ENCODE peak calls at places on chromosome 5, in nine cellular contexts. V is foreskin fibroblast; J is MG63; G is stomach; W is psoas muscle; O is IMR-90; R is naive thymus-derived CD4-positive, alpha-beta T cell; H is mucosa of descending colon; C is neuronal stem cell. U is an unnamed sample.

GRCh38 chr5:100273846-100274580 is 261.2 kb upstream of the FAM174A start:
- DNase-seq in R (no peak), W (no peak), J (no peak), O (no peak), V (no peak), G (no peak), H (no peak), C (no peak), U (no peak)

GRCh38 chr5:11619339-11620028 is 284.8 kb downstream of the CTNND2 start:
- DNase-seq in O (no peak), V (no peak), W (no peak), J (no peak), C (no peak), H (no peak), G (no peak), R (no peak), U (no peak)

GRCh38 chr5:74252033-74252430 is 388.5 kb downstream of the ENC1 start:
- DNase-seq in V (no peak), O (no peak), W (peak), G (no peak), R (no peak), C (no peak), J (no peak), H (no peak), U (no peak)

GRCh38 chr5:50984628-50985027 is 318.2 kb downstream of the PARP8 start:
- DNase-seq in H (no peak), O (no peak), C (no peak), W (no peak), G (no peak), V (no peak), J (no peak), R (no peak), U (no peak)

GRCh38 chr5:135245521-135246499 is 153.2 kb downstream of the MACROH2A1 start:
- DNase-seq in H (no peak), C (no peak), W (no peak), O (peak), J (peak), R (no peak), G (peak), V (peak), U (no peak)

GRCh38 chr5:42944989-42945388 is 95.1 kb downstream of the ANXA2R start:
- DNase-seq in V (peak), J (peak), R (no peak), O (peak), H (no peak), G (no peak), W (no peak), C (no peak), U (no peak)

GRCh38 chr5:136435951-136436544 is 70.7 kb upstream of the TRPC7 start:
- DNase-seq in V (peak), G (no peak), O (no peak), C (no peak), J (no peak), R (no peak), W (no peak), H (no peak), U (no peak)

GRCh38 chr5:168047043-168047668 is 244.3 kb upstream of the WWC1 start:
- DNase-seq in O (peak), J (peak), W (no peak), H (no peak), G (peak), V (peak), R (no peak), C (peak), U (no peak)

GRCh38 chr5:154945695-154946301 is 4.9 kb downstream of the MRPL22 start:
- DNase-seq in C (no peak), R (no peak), H (no peak), J (no peak), O (peak), V (peak), W (no peak), G (no peak), U (no peak)

GRCh38 chr5:156411131-156411727 is 84.3 kb downstream of the SGCD start:
- DNase-seq in R (no peak), J (peak), C (no peak), G (no peak), W (no peak), V (peak), O (peak), H (no peak), U (no peak)

GRCh38 chr5:137617806-137618205 is 118.1 kb downstream of the KLHL3 start:
- DNase-seq in O (peak), W (no peak), R (no peak), G (no peak), V (peak), J (no peak), C (no peak), H (no peak), U (no peak)

GRCh38 chr5:78541058-78541624 is 107.4 kb downstream of the LHFPL2 start:
- DNase-seq in R (no peak), G (no peak), W (no peak), C (no peak), H (no peak), O (no peak), J (no peak), V (no peak), U (no peak)

GRCh38 chr5:173623789-173624188 is 7.3 kb upstream of the BOD1 start:
- DNase-seq in C (no peak), J (no peak), R (no peak), H (no peak), V (no peak), O (no peak), G (no peak), W (no peak), U (no peak)

GRCh38 chr5:74408150-74409043 is 232.1 kb downstream of the ENC1 start:
- DNase-seq in W (no peak), O (no peak), R (no peak), V (no peak), G (no peak), J (no peak), C (no peak), H (no peak), U (no peak)

GRCh38 chr5:42360061-42360460 is 63.2 kb upstream of the GHR start:
- DNase-seq in O (peak), W (no peak), V (peak), J (no peak), C (no peak), G (no peak), H (no peak), R (no peak), U (no peak)

GRCh38 chr5:109242518-109242917 is 167.3 kb downstream of the PJA2 start:
- DNase-seq in C (no peak), O (no peak), J (no peak), H (no peak), G (no peak), R (no peak), V (no peak), W (no peak), U (no peak)

GRCh38 chr5:142871056-142871879 is 101.1 kb downstream of the ARHGAP26 start:
- DNase-seq in C (no peak), R (no peak), G (peak), O (no peak), V (no peak), J (no peak), W (no peak), H (peak), U (no peak)

GRCh38 chr5:73115399-73116051 is 4.8 kb upstream of the TMEM171 start:
- DNase-seq in G (no peak), H (no peak), J (peak), R (no peak), W (no peak), V (peak), C (no peak), O (peak), U (no peak)
- H3K4me3 ChIP-seq in G (no peak), H (no peak), J (no peak), R (no peak), W (no peak), V (no peak), C (no peak), O (no peak), U (no peak)

GRCh38 chr5:141236516-141237313 is 8.5 kb upstream of the PCDHB15 start:
- DNase-seq in G (no peak), R (no peak), V (no peak), O (no peak), H (no peak), J (no peak), C (no peak), W (no peak), U (no peak)

GRCh38 chr5:141234109-141234508 is 11.0 kb downstream of the PCDHB14 start:
- DNase-seq in O (peak), H (no peak), W (no peak), J (no peak), C (no peak), R (no peak), G (no peak), V (peak), U (no peak)
- H3K4me3 ChIP-seq in O (peak), H (no peak), W (no peak), J (peak), C (no peak), R (no peak), G (peak), V (peak), U (peak)

GRCh38 chr5:14258840-14259239 is 115.7 kb downstream of the TRIO start:
- DNase-seq in V (no peak), R (no peak), C (peak), H (no peak), J (no peak), O (no peak), W (no peak), G (no peak), U (no peak)
- H3K4me3 ChIP-seq in V (no peak), R (no peak), C (no peak), H (no peak), J (no peak), O (no peak), W (no peak), G (no peak), U (peak)

DNA sequence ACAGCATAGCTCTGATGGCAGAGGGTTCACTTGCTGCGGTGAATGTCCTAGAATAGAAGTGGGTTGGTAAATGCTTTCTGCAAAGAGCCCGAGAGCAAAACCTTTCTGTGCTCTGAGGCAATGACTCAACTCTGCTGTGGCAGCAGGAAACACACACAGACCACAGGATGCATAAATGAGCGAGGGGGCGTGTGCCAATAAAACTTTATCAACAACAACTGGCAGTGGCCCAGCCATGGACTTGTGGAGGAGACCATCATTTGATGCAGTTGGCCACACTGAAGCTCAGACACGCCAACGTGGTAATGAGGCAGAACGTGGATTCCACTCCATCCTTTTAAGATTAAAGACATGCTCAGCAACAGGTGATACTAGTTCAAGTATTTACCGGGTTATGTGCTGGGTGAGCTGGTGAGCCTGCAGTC is 6.8 kb downstream of the MRPL36 start:
- DNase-seq in G (peak), C (no peak), H (no peak), J (peak), W (no peak), O (peak), R (peak), V (peak), U (no peak)
- H3K4me3 ChIP-seq in G (no peak), C (no peak), H (no peak), J (no peak), W (no peak), O (no peak), R (peak), V (no peak), U (no peak)

GRCh38 chr5:151587796-151588606 is 3.1 kb downstream of the FAT2 start:
- DNase-seq in R (no peak), W (no peak), C (no peak), J (no peak), H (no peak), O (no peak), V (no peak), G (no peak), U (no peak)

GRCh38 chr5:151591144-151591819 is at the start of gene FAT2:
- DNase-seq in R (no peak), V (no peak), O (no peak), G (no peak), J (no peak), C (no peak), H (no peak), W (no peak), U (no peak)

GRCh38 chr5:151592855-151593408 is 1.8 kb upstream of the FAT2 start:
- DNase-seq in O (no peak), C (no peak), H (no peak), V (no peak), R (no peak), J (no peak), W (no peak), G (no peak), U (peak)

GRCh38 chr5:151585970-151586369 is 5.2 kb downstream of the FAT2 start:
- DNase-seq in V (peak), H (no peak), R (no peak), C (no peak), O (no peak), W (peak), J (peak), G (no peak), U (peak)

DNA sequence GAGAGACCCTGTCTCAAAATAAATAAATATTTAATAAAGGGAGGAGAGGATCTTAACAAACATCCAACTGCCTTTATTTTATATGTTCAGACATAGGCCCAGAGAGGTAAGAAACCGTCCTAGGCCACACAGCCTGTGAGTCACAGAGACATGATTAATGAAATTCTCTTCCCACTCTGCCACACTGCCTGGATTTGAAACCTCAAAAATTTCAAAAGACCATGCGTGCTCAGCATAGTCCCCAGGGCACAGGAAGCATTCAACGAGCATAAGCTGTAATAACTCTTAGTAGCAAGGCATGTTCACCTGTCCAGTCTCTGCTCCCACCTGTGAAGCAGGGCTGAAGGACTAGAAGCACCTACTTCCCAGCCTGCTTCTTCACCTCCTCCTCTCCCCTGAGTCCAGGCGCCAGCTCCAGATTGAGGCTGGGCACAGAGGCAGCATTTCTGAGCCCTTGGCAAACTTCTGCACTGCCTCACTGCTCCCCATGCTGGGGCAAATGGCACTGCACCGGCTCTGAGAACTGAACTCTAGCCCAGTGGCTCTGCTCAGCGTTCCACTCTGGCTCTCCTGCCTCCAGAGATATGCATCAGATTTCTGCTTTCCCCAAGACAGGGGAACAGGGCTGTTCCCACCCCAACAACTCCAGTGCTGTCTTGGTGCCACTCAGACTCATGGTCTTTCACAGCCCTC is 1.1 kb downstream of the FAT2 start:
- DNase-seq in C (no peak), R (no peak), V (no peak), W (no peak), O (no peak), H (no peak), J (no peak), G (no peak), U (no peak)
- H3K4me3 ChIP-seq in C (no peak), R (no peak), V (no peak), W (no peak), O (no peak), H (no peak), J (no peak), G (no peak), U (no peak)

GRCh38 chr5:125245216-125245615 is 498.8 kb upstream of the ZNF608 start:
- DNase-seq in H (peak), G (no peak), J (no peak), O (no peak), R (no peak), V (no peak), W (no peak), C (no peak), U (no peak)
- H3K4me3 ChIP-seq in H (no peak), G (no peak), J (no peak), O (no peak), R (no peak), V (no peak), W (no peak), C (no peak), U (no peak)